ENCODE peak calls at places on chromosomes 6 and 20, in five cellular contexts. O, M, C, T and H are unnamed samples.

GRCh38 chr6:166760288-166760687 is 133.2 kb upstream of the RPS6KA2 start:
- DNase-seq in O (no peak), M (no peak), C (no peak), T (no peak), H (no peak)

GRCh38 chr20:56631318-56631989 is 2.3 kb downstream of the TFAP2C start:
- DNase-seq in O (no peak), M (no peak), C (no peak), T (no peak), H (no peak)

GRCh38 chr6:72182337-72183246 is 296.2 kb downstream of the RIMS1 start:
- DNase-seq in O (no peak), M (peak; percentile 10), C (peak; percentile 39), T (peak; percentile 84), H (no peak)

GRCh38 chr6:31574106-31575061 is 981 bp upstream of the TNF start:
- DNase-seq in O (no peak), M (no peak), C (no peak), T (no peak), H (no peak)

GRCh38 chr20:37081717-37082289 is 14.0 kb downstream of the RBL1 start:
- DNase-seq in O (no peak), M (no peak), C (peak; percentile 16), T (no peak), H (no peak)

GRCh38 chr20:45355209-45355608 is 7.0 kb upstream of the SDC4 start:
- DNase-seq in O (no peak), M (no peak), C (no peak), T (no peak), H (no peak)

GRCh38 chr6:35385457-35386202 is 43.3 kb downstream of the PPARD start:
- DNase-seq in O (no peak), M (peak; percentile 43), C (no peak), T (no peak), H (peak; percentile 19)

GRCh38 chr6:50655848-50656453 is 57.4 kb upstream of the TFAP2D start:
- DNase-seq in O (no peak), M (no peak), C (peak; percentile 32), T (no peak), H (no peak)

GRCh38 chr6:149461670-149462069 is 23.1 kb downstream of the ZC3H12D start:
- DNase-seq in O (no peak), M (no peak), C (no peak), T (no peak), H (no peak)

DNA sequence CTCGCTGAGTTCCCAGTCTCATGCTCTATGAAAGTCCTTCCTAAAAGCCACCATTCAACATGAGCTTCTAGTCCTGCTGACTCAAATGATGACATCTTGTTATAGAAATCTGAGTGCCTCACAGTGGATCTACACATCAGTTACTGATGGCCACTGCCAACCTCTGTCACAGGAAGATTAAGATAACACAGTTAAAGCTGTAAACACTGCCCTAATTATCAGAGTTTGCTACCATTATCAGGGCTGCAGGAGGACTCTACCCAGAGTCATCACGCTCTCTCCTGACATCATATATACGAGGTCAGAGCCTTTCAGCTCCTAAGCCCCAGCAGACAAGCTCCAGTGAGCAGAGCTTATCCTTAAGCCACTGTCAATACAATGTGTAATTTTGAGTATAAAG is 63.2 kb downstream of the HIVEP2 start:
- DNase-seq in O (no peak), M (no peak), C (no peak), T (no peak), H (no peak)
- H3K4me1 ChIP-seq in O (peaks cover 37% of the 10 kb centered on the region), M (peaks cover 59% of the 10 kb centered on the region), C (peaks cover 14% of the 10 kb centered on the region), T (peaks cover 14% of the 10 kb centered on the region), H (peaks cover 63% of the 10 kb centered on the region)

DNA sequence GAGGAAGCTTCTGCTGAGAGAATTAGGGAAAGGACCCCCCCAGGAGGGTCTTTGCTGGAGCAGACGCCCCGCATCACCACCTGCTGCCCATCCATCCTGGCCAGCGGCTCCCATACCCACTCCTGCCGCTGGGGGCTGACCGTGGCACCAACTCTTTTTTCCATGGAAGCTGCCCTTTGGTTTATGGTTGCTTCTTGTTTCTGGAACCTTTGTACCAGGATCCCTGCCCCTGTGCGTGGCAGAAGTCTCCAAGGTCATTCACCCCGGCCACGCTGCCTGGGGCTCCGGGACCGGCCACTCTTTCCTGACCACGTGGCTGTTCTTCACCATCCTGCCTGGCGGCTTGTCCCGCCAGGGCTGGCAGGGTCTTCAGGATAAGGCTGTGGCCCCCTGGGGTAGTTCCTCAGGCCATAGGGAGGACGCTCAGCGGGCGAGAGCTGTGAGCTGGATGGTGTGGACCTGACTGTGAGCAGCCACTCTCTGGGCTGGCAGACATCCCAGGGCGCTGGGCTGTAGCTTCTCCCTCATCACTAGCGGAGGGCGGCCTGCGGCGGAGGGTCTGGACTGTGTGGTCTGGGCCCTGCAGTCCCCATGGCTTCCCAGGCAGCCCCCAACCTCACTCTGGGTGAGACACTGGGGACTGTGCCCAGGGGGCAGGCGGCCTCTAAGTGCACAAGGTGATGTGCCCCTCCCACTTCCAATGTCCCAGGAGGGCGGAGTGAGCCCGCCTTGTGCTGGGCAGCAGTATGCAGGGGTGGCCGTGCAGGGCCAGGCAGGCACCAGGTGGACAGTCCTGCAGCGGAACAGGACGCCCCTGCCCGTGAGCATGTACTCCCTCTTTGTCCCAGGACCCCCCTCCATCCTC is 22.8 kb upstream of the RBBP8NL start:
- DNase-seq in O (no peak), M (no peak), C (no peak), T (no peak), H (peak; percentile 41)
- TF ChIP-seq CTCF in O (no peak), M (no peak), C (no peak), T (no peak), H (no peak)

GRCh38 chr6:169473663-169474062 is 220.0 kb upstream of the THBS2 start:
- DNase-seq in O (no peak), M (no peak), C (no peak), T (no peak), H (no peak)
- H3K27ac ChIP-seq in O (no peak overlapping the region), M (no peak overlapping the region), C (no peak overlapping the region), T (no peak overlapping the region), H (peak overlapping the region; percentile 9)

GRCh38 chr6:131381052-131381451 is 192.0 kb upstream of the ARG1 start:
- DNase-seq in O (no peak), M (no peak), C (no peak), T (no peak), H (no peak)
- H3K4me1 ChIP-seq in O (no peaks in the 10 kb centered on the region), M (no peaks in the 10 kb centered on the region), C (no peaks in the 10 kb centered on the region), T (no peaks in the 10 kb centered on the region), H (no peaks in the 10 kb centered on the region)